ENCODE peak calls at places on chromosomes 3 and 15, in five cellular contexts. One of them, this sample, is unnamed.

GRCh38 chr15:97319316-97319715 is 641.2 kb upstream of the ARRDC4 start:
- DNase-seq in renal cortical epithelial cell: peak; percentile 85
- DNase-seq in stimulated activated naive CD8-positive, alpha-beta T cell treated with anti-CD3 and anti-CD28 coated beads, Interleukin-15, amount 100 ng/mL, for 72 hours: no peak
- DNase-seq in NCI-H1436: no peak
- DNase-seq in stimulated activated CD8-positive, alpha-beta memory T cell treated with anti-CD3 and anti-CD28 coated beads, Interleukin-15, amount 100 ng/mL, for 24 hours: no peak
- DNase-seq in this sample: no peak

GRCh38 chr15:75061272-75061671 is 37.9 kb downstream of the PPCDC start:
- DNase-seq in stimulated activated naive CD8-positive, alpha-beta T cell treated with anti-CD3 and anti-CD28 coated beads, Interleukin-15, amount 100 ng/mL, for 72 hours: no peak
- DNase-seq in stimulated activated CD8-positive, alpha-beta memory T cell treated with anti-CD3 and anti-CD28 coated beads, Interleukin-15, amount 100 ng/mL, for 24 hours: no peak
- DNase-seq in renal cortical epithelial cell: peak; percentile 58
- DNase-seq in NCI-H1436: no peak
- DNase-seq in this sample: no peak

GRCh38 chr3:59101091-59101738 is 51.4 kb upstream of the CFAP20DC start:
- DNase-seq in stimulated activated CD8-positive, alpha-beta memory T cell treated with anti-CD3 and anti-CD28 coated beads, Interleukin-15, amount 100 ng/mL, for 24 hours: no peak
- DNase-seq in renal cortical epithelial cell: peak; percentile 63
- DNase-seq in NCI-H1436: no peak
- DNase-seq in stimulated activated naive CD8-positive, alpha-beta T cell treated with anti-CD3 and anti-CD28 coated beads, Interleukin-15, amount 100 ng/mL, for 72 hours: no peak
- DNase-seq in this sample: no peak

GRCh38 chr15:31856581-31856980 is 173.7 kb upstream of the CHRNA7 start:
- DNase-seq in stimulated activated naive CD8-positive, alpha-beta T cell treated with anti-CD3 and anti-CD28 coated beads, Interleukin-15, amount 100 ng/mL, for 72 hours: no peak
- DNase-seq in renal cortical epithelial cell: no peak
- DNase-seq in stimulated activated CD8-positive, alpha-beta memory T cell treated with anti-CD3 and anti-CD28 coated beads, Interleukin-15, amount 100 ng/mL, for 24 hours: no peak
- DNase-seq in NCI-H1436: no peak
- DNase-seq in this sample: no peak

GRCh38 chr3:124258057-124258500 is 266.2 kb upstream of the ROPN1 start:
- DNase-seq in renal cortical epithelial cell: peak; percentile 98
- DNase-seq in stimulated activated naive CD8-positive, alpha-beta T cell treated with anti-CD3 and anti-CD28 coated beads, Interleukin-15, amount 100 ng/mL, for 72 hours: no peak
- DNase-seq in stimulated activated CD8-positive, alpha-beta memory T cell treated with anti-CD3 and anti-CD28 coated beads, Interleukin-15, amount 100 ng/mL, for 24 hours: no peak
- DNase-seq in NCI-H1436: no peak
- DNase-seq in this sample: no peak

GRCh38 chr3:37970802-37971201 is 19.8 kb upstream of the VILL start:
- DNase-seq in stimulated activated CD8-positive, alpha-beta memory T cell treated with anti-CD3 and anti-CD28 coated beads, Interleukin-15, amount 100 ng/mL, for 24 hours: no peak
- DNase-seq in stimulated activated naive CD8-positive, alpha-beta T cell treated with anti-CD3 and anti-CD28 coated beads, Interleukin-15, amount 100 ng/mL, for 72 hours: no peak
- DNase-seq in NCI-H1436: no peak
- DNase-seq in renal cortical epithelial cell: no peak
- DNase-seq in this sample: no peak

GRCh38 chr15:81323559-81323943 is 390 bp downstream of the STARD5 start:
- DNase-seq in stimulated activated naive CD8-positive, alpha-beta T cell treated with anti-CD3 and anti-CD28 coated beads, Interleukin-15, amount 100 ng/mL, for 72 hours: no peak
- DNase-seq in stimulated activated CD8-positive, alpha-beta memory T cell treated with anti-CD3 and anti-CD28 coated beads, Interleukin-15, amount 100 ng/mL, for 24 hours: no peak
- DNase-seq in renal cortical epithelial cell: no peak
- DNase-seq in NCI-H1436: no peak
- DNase-seq in this sample: no peak

GRCh38 chr15:92624401-92624991 is 31.1 kb downstream of the FAM174B start:
- DNase-seq in renal cortical epithelial cell: no peak
- DNase-seq in stimulated activated CD8-positive, alpha-beta memory T cell treated with anti-CD3 and anti-CD28 coated beads, Interleukin-15, amount 100 ng/mL, for 24 hours: no peak
- DNase-seq in NCI-H1436: no peak
- DNase-seq in stimulated activated naive CD8-positive, alpha-beta T cell treated with anti-CD3 and anti-CD28 coated beads, Interleukin-15, amount 100 ng/mL, for 72 hours: no peak
- DNase-seq in this sample: peak; percentile 72

GRCh38 chr3:39226106-39226741 is 33.8 kb upstream of the XIRP1 start:
- DNase-seq in stimulated activated CD8-positive, alpha-beta memory T cell treated with anti-CD3 and anti-CD28 coated beads, Interleukin-15, amount 100 ng/mL, for 24 hours: no peak
- DNase-seq in NCI-H1436: no peak
- DNase-seq in renal cortical epithelial cell: no peak
- DNase-seq in stimulated activated naive CD8-positive, alpha-beta T cell treated with anti-CD3 and anti-CD28 coated beads, Interleukin-15, amount 100 ng/mL, for 72 hours: no peak
- DNase-seq in this sample: no peak

GRCh38 chr15:91884604-91885003 is 31.1 kb downstream of the SLCO3A1 start:
- DNase-seq in renal cortical epithelial cell: no peak
- DNase-seq in NCI-H1436: no peak
- DNase-seq in stimulated activated CD8-positive, alpha-beta memory T cell treated with anti-CD3 and anti-CD28 coated beads, Interleukin-15, amount 100 ng/mL, for 24 hours: no peak
- DNase-seq in stimulated activated naive CD8-positive, alpha-beta T cell treated with anti-CD3 and anti-CD28 coated beads, Interleukin-15, amount 100 ng/mL, for 72 hours: no peak
- DNase-seq in this sample: no peak